ENCODE peak calls at places on chromosomes 6 and 20, in eight cellular contexts. H, D, Z, O, G, B, Y and X are unnamed samples.

GRCh38 chr6:90082847-90083246 is 188.6 kb downstream of the GJA10 start:
- DNase-seq in H (no peak), D (no peak), Z (no peak), O (no peak), G (no peak), B (no peak), Y (no peak), X (no peak)

GRCh38 chr6:123276439-123277045 is 280.5 kb downstream of the CLVS2 start:
- DNase-seq in H (no peak), D (no peak), Z (no peak), O (peak; percentile 38), G (no peak), B (no peak), Y (peak; percentile 0), X (no peak)

GRCh38 chr20:33162753-33163152 is 5.2 kb upstream of the BPIFA2 start:
- DNase-seq in H (no peak), D (no peak), Z (peak; percentile 21), O (no peak), G (no peak), B (no peak), Y (no peak), X (no peak)

GRCh38 chr6:80541886-80542285 is 435.4 kb downstream of the BCKDHB start:
- DNase-seq in H (no peak), D (no peak), Z (no peak), O (no peak), G (no peak), B (no peak), Y (no peak), X (no peak)

GRCh38 chr6:35294308-35294945 is 3.2 kb upstream of the DEF6 start:
- DNase-seq in H (peak; percentile 71), D (peak; percentile 68), Z (peak; percentile 56), O (peak; percentile 73), G (no peak), B (no peak), Y (no peak), X (no peak)

GRCh38 chr20:31670371-31671228 is 32.9 kb downstream of the COX4I2 start:
- DNase-seq in H (no peak), D (no peak), Z (peak; percentile 86), O (no peak), G (peak; percentile 19), B (peak; percentile 69), Y (no peak), X (no peak)

GRCh38 chr6:69593706-69594105 is 203.1 kb downstream of the LMBRD1 start:
- DNase-seq in H (no peak), D (peak; percentile 43), Z (no peak), O (no peak), G (no peak), B (no peak), Y (no peak), X (no peak)

GRCh38 chr6:5752282-5752681 is 254.4 kb downstream of the NRN1 start:
- DNase-seq in H (no peak), D (peak; percentile 87), Z (no peak), O (peak; percentile 66), G (peak; percentile 63), B (no peak), Y (peak; percentile 65), X (no peak)

GRCh38 chr20:33693741-33694645 is 7.8 kb upstream of the E2F1 start:
- DNase-seq in H (no peak), D (no peak), Z (no peak), O (no peak), G (no peak), B (peak; percentile 43), Y (no peak), X (no peak)

GRCh38 chr6:551405-551804 is 105.5 kb downstream of the HUS1B start:
- DNase-seq in H (peak; percentile 49), D (peak; percentile 47), Z (no peak), O (peak; percentile 79), G (peak; percentile 65), B (no peak), Y (no peak), X (no peak)

GRCh38 chr6:110364364-110364763 is 6.2 kb upstream of the METTL24 start:
- DNase-seq in H (no peak), D (no peak), Z (no peak), O (no peak), G (no peak), B (no peak), Y (no peak), X (no peak)

GRCh38 chr6:128174724-128175123 is 273.9 kb upstream of the THEMIS start:
- DNase-seq in H (peak; percentile 5), D (no peak), Z (no peak), O (no peak), G (no peak), B (no peak), Y (no peak), X (no peak)

GRCh38 chr6:6474170-6474920 is 114.2 kb upstream of the LY86 start:
- DNase-seq in H (no peak), D (peak; percentile 93), Z (no peak), O (no peak), G (no peak), B (no peak), Y (no peak), X (no peak)

GRCh38 chr6:169838291-169839028 is 87.0 kb downstream of the ERMARD start:
- DNase-seq in H (no peak), D (peak; percentile 65), Z (peak; percentile 24), O (no peak), G (no peak), B (no peak), Y (no peak), X (no peak)

GRCh38 chr6:47019941-47020340 is 22.2 kb downstream of the ADGRF1 start:
- DNase-seq in H (no peak), D (no peak), Z (no peak), O (no peak), G (no peak), B (no peak), Y (no peak), X (no peak)

GRCh38 chr20:3330046-3330741 is 77.3 kb downstream of the DNAAF9 start:
- DNase-seq in H (no peak), D (no peak), Z (no peak), O (no peak), G (no peak), B (no peak), Y (no peak), X (no peak)

GRCh38 chr20:1503564-1504227 is 12.5 kb upstream of the SIRPB2 start:
- DNase-seq in H (peak; percentile 92), D (peak; percentile 85), Z (peak; percentile 84), O (peak; percentile 88), G (peak; percentile 93), B (peak; percentile 68), Y (peak; percentile 74), X (peak; percentile 45)

GRCh38 chr6:21123485-21124436 is 469.8 kb upstream of the SOX4 start:
- DNase-seq in H (peak; percentile 17), D (no peak), Z (no peak), O (no peak), G (no peak), B (no peak), Y (no peak), X (no peak)
- TF ChIP-seq CTCF in H (no peak), D (no peak), Z (no peak), O (peak; percentile 51), G (no peak), B (no peak), Y (no peak), X (no peak)

DNA sequence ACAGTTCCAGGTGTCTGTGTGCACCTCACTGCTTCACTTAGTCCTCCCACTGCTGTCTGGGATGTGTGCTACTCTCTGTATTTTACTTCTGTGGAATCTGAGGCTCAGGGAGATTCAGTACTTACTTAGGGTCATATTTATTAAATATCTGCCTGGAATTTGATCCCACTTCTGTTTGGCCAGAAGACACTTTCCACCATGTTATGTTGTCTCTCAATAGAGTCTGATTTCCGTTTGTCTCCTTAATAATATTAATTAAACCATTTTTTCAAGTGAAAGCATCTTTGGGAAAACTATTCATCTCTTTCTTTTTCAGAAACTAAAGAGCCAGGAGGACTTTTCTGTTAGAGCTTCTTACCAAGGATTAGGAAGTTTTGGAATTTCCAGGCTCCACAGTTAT is 156.7 kb upstream of the RALGAPA2 start:
- DNase-seq in H (no peak), D (no peak), Z (no peak), O (no peak), G (no peak), B (no peak), Y (no peak), X (no peak)
- TF ChIP-seq CTCF in H (no peak), D (no peak), Z (no peak), O (no peak), G (no peak), B (no peak), Y (no peak), X (no peak)

GRCh38 chr6:117280922-117281321 is 15.6 kb downstream of the VGLL2 start:
- DNase-seq in H (no peak), D (peak; percentile 47), Z (no peak), O (no peak), G (no peak), B (no peak), Y (no peak), X (no peak)
- TF ChIP-seq CTCF in H (no peak), D (peak; percentile 47), Z (no peak), O (peak; percentile 62), G (peak; percentile 57), B (peak; percentile 37), Y (peak; percentile 21), X (no peak)

GRCh38 chr6:43120938-43121913 is 45.1 kb downstream of the PTK7 start:
- DNase-seq in H (peak; percentile 87), D (peak; percentile 37), Z (no peak), O (no peak), G (peak; percentile 98), B (no peak), Y (peak; percentile 98), X (no peak)
- TF ChIP-seq CTCF in H (no peak), D (no peak), Z (no peak), O (no peak), G (peak; percentile 34), B (no peak), Y (peak; percentile 7), X (no peak)

DNA sequence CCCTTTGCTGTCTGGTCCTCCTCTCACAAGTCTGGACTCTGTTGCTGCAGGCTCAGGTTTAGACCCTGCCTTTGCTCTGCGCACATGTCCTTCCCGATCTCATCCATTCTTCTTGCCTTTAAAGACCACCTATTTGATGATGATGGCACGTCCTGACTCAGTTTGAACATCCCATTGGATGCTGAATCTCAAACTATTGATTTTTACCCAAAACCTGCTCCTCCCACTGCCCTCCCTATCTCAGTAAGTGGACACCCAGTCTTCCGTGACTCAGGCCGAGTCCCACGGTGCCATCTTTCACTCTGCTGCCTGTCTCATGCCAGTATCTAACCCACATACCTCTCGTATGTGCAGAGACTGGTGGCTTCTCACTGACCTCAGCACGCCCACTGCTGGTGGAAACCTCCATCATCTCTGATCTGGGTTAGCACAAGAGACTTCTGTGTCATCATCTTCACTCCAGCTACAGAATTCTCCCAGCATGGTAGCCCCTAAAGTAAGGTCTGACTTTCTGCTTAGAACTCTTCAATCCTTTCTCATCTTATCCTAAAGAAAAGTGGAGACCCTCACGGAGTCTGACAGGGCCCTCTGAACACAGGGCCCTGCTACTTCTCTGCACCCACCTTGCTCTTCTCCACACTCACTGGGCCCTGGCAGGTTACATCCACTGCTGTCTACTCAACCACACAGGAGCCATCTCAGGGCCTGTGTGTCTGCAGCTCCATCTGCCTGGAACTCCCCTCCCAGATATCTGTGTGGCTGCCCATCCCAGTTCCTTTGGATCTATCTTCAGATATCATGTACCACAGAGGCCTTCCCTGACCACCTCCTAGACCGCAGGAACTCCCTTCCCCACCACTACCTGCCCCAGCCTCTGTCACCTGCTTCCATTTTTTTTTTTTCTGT is 387.1 kb upstream of the AGPAT4 start:
- DNase-seq in H (no peak), D (no peak), Z (no peak), O (no peak), G (no peak), B (no peak), Y (no peak), X (no peak)
- TF ChIP-seq CTCF in H (no peak), D (peak; percentile 22), Z (no peak), O (peak; percentile 26), G (no peak), B (no peak), Y (no peak), X (no peak)